ENCODE peak calls at places on chromosomes 5 and 9, in five cellular contexts. One of them, this sample, is unnamed.

GRCh38 chr5:139283252-139284166 is 10.0 kb upstream of the MATR3 start:
- DNase-seq in posterior vena cava: no peak
- DNase-seq in SIG-M5: no peak
- DNase-seq in testis: no peak
- DNase-seq in hepatocyte: no peak
- DNase-seq in this sample: no peak

GRCh38 chr9:93087971-93088655 is 7.9 kb upstream of the CARD19 start:
- DNase-seq in posterior vena cava: peak; percentile 34
- DNase-seq in SIG-M5: no peak
- DNase-seq in testis: peak; percentile 4
- DNase-seq in hepatocyte: peak; percentile 1
- DNase-seq in this sample: no peak

GRCh38 chr5:174384509-174384947 is 339.0 kb downstream of the NSG2 start:
- DNase-seq in posterior vena cava: no peak
- DNase-seq in SIG-M5: no peak
- DNase-seq in testis: no peak
- DNase-seq in hepatocyte: peak; percentile 54
- DNase-seq in this sample: no peak

GRCh38 chr5:505946-506555 is 18.2 kb downstream of the SLC9A3 start:
- DNase-seq in posterior vena cava: no peak
- DNase-seq in SIG-M5: no peak
- DNase-seq in testis: no peak
- DNase-seq in hepatocyte: peak; percentile 50
- DNase-seq in this sample: peak; percentile 74

GRCh38 chr9:8730618-8731017 is 931.0 kb upstream of the DMAC1 start:
- DNase-seq in posterior vena cava: no peak
- DNase-seq in SIG-M5: no peak
- DNase-seq in testis: no peak
- DNase-seq in hepatocyte: no peak
- DNase-seq in this sample: no peak

GRCh38 chr5:1441166-1441865 is 3.9 kb downstream of the SLC6A3 start:
- DNase-seq in posterior vena cava: peak; percentile 69
- DNase-seq in SIG-M5: no peak
- DNase-seq in testis: no peak
- DNase-seq in hepatocyte: no peak
- DNase-seq in this sample: no peak

GRCh38 chr5:125093776-125094175 is 347.3 kb upstream of the ZNF608 start:
- DNase-seq in posterior vena cava: no peak
- DNase-seq in SIG-M5: no peak
- DNase-seq in testis: no peak
- DNase-seq in hepatocyte: no peak
- DNase-seq in this sample: no peak

GRCh38 chr5:119501671-119502179 is 49.4 kb downstream of the HSD17B4 start:
- DNase-seq in posterior vena cava: no peak
- DNase-seq in SIG-M5: no peak
- DNase-seq in testis: no peak
- DNase-seq in hepatocyte: no peak
- DNase-seq in this sample: no peak

GRCh38 chr9:133002147-133003070 is 23.9 kb downstream of the GFI1B start:
- DNase-seq in posterior vena cava: peak; percentile 57
- DNase-seq in SIG-M5: no peak
- DNase-seq in testis: no peak
- DNase-seq in hepatocyte: no peak
- DNase-seq in this sample: no peak

GRCh38 chr5:132498686-132499271 is 8.2 kb upstream of the IRF1 start:
- DNase-seq in posterior vena cava: no peak
- DNase-seq in SIG-M5: no peak
- DNase-seq in testis: no peak
- DNase-seq in hepatocyte: peak; percentile 3
- DNase-seq in this sample: no peak

GRCh38 chr5:31954091-31954490 is 220.0 kb downstream of the GOLPH3 start:
- DNase-seq in posterior vena cava: no peak
- DNase-seq in SIG-M5: no peak
- DNase-seq in testis: no peak
- DNase-seq in hepatocyte: no peak
- DNase-seq in this sample: no peak

GRCh38 chr9:121581775-121582600 is 69.4 kb upstream of the DAB2IP start:
- DNase-seq in posterior vena cava: no peak
- DNase-seq in SIG-M5: no peak
- DNase-seq in testis: no peak
- DNase-seq in hepatocyte: no peak
- DNase-seq in this sample: no peak

GRCh38 chr9:137369111-137369787 is 53.7 kb downstream of the EXD3 start:
- DNase-seq in posterior vena cava: peak; percentile 78
- DNase-seq in SIG-M5: no peak
- DNase-seq in testis: no peak
- DNase-seq in hepatocyte: no peak
- DNase-seq in this sample: no peak

GRCh38 chr5:24609694-24610093 is 35.1 kb downstream of the CDH10 start:
- DNase-seq in posterior vena cava: no peak
- DNase-seq in SIG-M5: no peak
- DNase-seq in testis: no peak
- DNase-seq in hepatocyte: no peak
- DNase-seq in this sample: no peak

GRCh38 chr9:109813310-109813709 is 33.3 kb downstream of the PALM2AKAP2 start:
- DNase-seq in posterior vena cava: no peak
- DNase-seq in SIG-M5: no peak
- DNase-seq in testis: no peak
- DNase-seq in hepatocyte: no peak
- DNase-seq in this sample: no peak

GRCh38 chr5:151034422-151035379 is 14.3 kb downstream of the GPX3 start:
- DNase-seq in posterior vena cava: no peak
- DNase-seq in SIG-M5: no peak
- DNase-seq in testis: no peak
- DNase-seq in hepatocyte: no peak
- DNase-seq in this sample: no peak

GRCh38 chr5:68544656-68545565 is 329.4 kb downstream of the PIK3R1 start:
- DNase-seq in posterior vena cava: no peak
- DNase-seq in SIG-M5: no peak
- DNase-seq in testis: peak; percentile 34
- DNase-seq in hepatocyte: peak; percentile 49
- DNase-seq in this sample: peak; percentile 87

GRCh38 chr9:100220936-100221335 is 121.9 kb downstream of the INVS start:
- DNase-seq in posterior vena cava: no peak
- DNase-seq in SIG-M5: no peak
- DNase-seq in testis: no peak
- DNase-seq in hepatocyte: no peak
- DNase-seq in this sample: no peak

GRCh38 chr9:125126019-125126746 is 17.1 kb downstream of the SCAI start:
- DNase-seq in posterior vena cava: peak; percentile 97
- DNase-seq in SIG-M5: peak; percentile 61
- DNase-seq in testis: peak; percentile 74
- DNase-seq in hepatocyte: peak; percentile 73
- DNase-seq in this sample: no peak

GRCh38 chr9:135069556-135070197 is 17.8 kb upstream of the OLFM1 start:
- DNase-seq in posterior vena cava: peak; percentile 68
- DNase-seq in SIG-M5: no peak
- DNase-seq in testis: no peak
- DNase-seq in hepatocyte: no peak
- DNase-seq in this sample: no peak

GRCh38 chr5:81819556-81820314 is 68.8 kb upstream of the SSBP2 start:
- DNase-seq in posterior vena cava: no peak
- DNase-seq in SIG-M5: no peak
- DNase-seq in testis: no peak
- DNase-seq in hepatocyte: no peak
- DNase-seq in this sample: peak; percentile 21

GRCh38 chr5:10789726-10790125 is 28.7 kb upstream of the DAP start:
- DNase-seq in posterior vena cava: no peak
- DNase-seq in SIG-M5: no peak
- DNase-seq in testis: no peak
- DNase-seq in hepatocyte: no peak
- DNase-seq in this sample: no peak

GRCh38 chr5:32027717-32028321 is 146.3 kb downstream of the GOLPH3 start:
- DNase-seq in posterior vena cava: no peak
- DNase-seq in SIG-M5: peak; percentile 91
- DNase-seq in testis: peak; percentile 83
- DNase-seq in hepatocyte: peak; percentile 84
- DNase-seq in this sample: no peak

GRCh38 chr9:92183449-92183848 is 68.2 kb upstream of the SPTLC1 start:
- DNase-seq in posterior vena cava: no peak
- DNase-seq in SIG-M5: no peak
- DNase-seq in testis: no peak
- DNase-seq in hepatocyte: no peak
- DNase-seq in this sample: no peak

GRCh38 chr5:74095871-74096270 is 469.9 kb downstream of the ARHGEF28 start:
- DNase-seq in posterior vena cava: no peak
- DNase-seq in SIG-M5: no peak
- DNase-seq in testis: no peak
- DNase-seq in hepatocyte: no peak
- DNase-seq in this sample: no peak

GRCh38 chr9:133945314-133945975 is 46.7 kb downstream of the VAV2 start:
- DNase-seq in posterior vena cava: peak; percentile 76
- DNase-seq in SIG-M5: no peak
- DNase-seq in testis: no peak
- DNase-seq in hepatocyte: no peak
- DNase-seq in this sample: no peak

GRCh38 chr9:123642291-123643278 is 286.6 kb downstream of the CRB2 start:
- DNase-seq in posterior vena cava: no peak
- DNase-seq in SIG-M5: no peak
- DNase-seq in testis: peak; percentile 90
- DNase-seq in hepatocyte: peak; percentile 73
- DNase-seq in this sample: peak; percentile 38

GRCh38 chr5:32018476-32019436 is 155.4 kb downstream of the GOLPH3 start:
- DNase-seq in posterior vena cava: no peak
- DNase-seq in SIG-M5: no peak
- DNase-seq in testis: no peak
- DNase-seq in hepatocyte: no peak
- DNase-seq in this sample: no peak

GRCh38 chr9:98603821-98604383 is 104.8 kb downstream of the GABBR2 start:
- DNase-seq in posterior vena cava: no peak
- DNase-seq in SIG-M5: no peak
- DNase-seq in testis: no peak
- DNase-seq in hepatocyte: no peak
- DNase-seq in this sample: no peak

GRCh38 chr5:52989025-52989780 is at the start of gene ITGA2:
- DNase-seq in posterior vena cava: peak; percentile 89
- DNase-seq in SIG-M5: no peak
- DNase-seq in testis: peak; percentile 46
- DNase-seq in hepatocyte: peak; percentile 78
- DNase-seq in this sample: peak; percentile 78

GRCh38 chr9:77600810-77601209 is 47.3 kb downstream of the GNA14 start:
- DNase-seq in posterior vena cava: no peak
- DNase-seq in SIG-M5: no peak
- DNase-seq in testis: peak; percentile 28
- DNase-seq in hepatocyte: no peak
- DNase-seq in this sample: no peak

This sample was measured in HT-29.